ENCODE peak calls at places on chromosomes 11 and 22, in six cellular contexts. O, X, W, C, Y and J are unnamed samples.

GRCh38 chr22:44171486-44172076 is 9.1 kb upstream of the PARVG start:
- DNase-seq in O (no peak), X (peak), W (no peak), C (peak), Y (no peak), J (no peak)

GRCh38 chr11:128936546-128937275 is 6.0 kb downstream of the TP53AIP1 start:
- DNase-seq in O (no peak), X (no peak), W (peak), C (peak), Y (no peak), J (no peak)

GRCh38 chr22:41563051-41563711 is 2.4 kb downstream of the CSDC2 start:
- DNase-seq in O (no peak), X (no peak), W (no peak), C (no peak), Y (no peak), J (no peak)

GRCh38 chr22:43326342-43326825 is 16.8 kb downstream of the SCUBE1 start:
- DNase-seq in O (no peak), X (no peak), W (no peak), C (no peak), Y (no peak), J (no peak)

GRCh38 chr11:30345644-30346043 is 22.7 kb downstream of the ARL14EP start:
- DNase-seq in O (no peak), X (no peak), W (no peak), C (peak), Y (no peak), J (no peak)

GRCh38 chr11:83569134-83569805 is 283.1 kb upstream of the CCDC90B start:
- DNase-seq in O (no peak), X (no peak), W (no peak), C (no peak), Y (no peak), J (no peak)

GRCh38 chr22:46598224-46598623 is 22.0 kb upstream of the GRAMD4 start:
- DNase-seq in O (no peak), X (no peak), W (no peak), C (no peak), Y (no peak), J (no peak)

GRCh38 chr11:96794152-96794551 is 404.3 kb downstream of the JRKL start:
- DNase-seq in O (no peak), X (no peak), W (no peak), C (peak), Y (no peak), J (no peak)

GRCh38 chr11:126026579-126026978 is 36.1 kb downstream of the CDON start:
- DNase-seq in O (no peak), X (no peak), W (no peak), C (no peak), Y (no peak), J (no peak)